ENCODE peak calls at places on chromosomes 2 and 18, in seven cellular contexts. One of them, this sample, is unnamed.

GRCh38 chr2:67548317-67549095 is 151.4 kb downstream of the ETAA1 start:
- DNase-seq in NCI-H526: no peak
- DNase-seq in head of caudate nucleus: no peak
- DNase-seq in EL: no peak
- DNase-seq in stomach: no peak
- DNase-seq in fibroblast of gingiva: no peak
- DNase-seq in omental fat pad: no peak
- DNase-seq in this sample: no peak

GRCh38 chr2:43689999-43690398 is 13.8 kb upstream of the C1GALT1C1L start:
- DNase-seq in omental fat pad: no peak
- DNase-seq in EL: no peak
- DNase-seq in stomach: no peak
- DNase-seq in head of caudate nucleus: no peak
- DNase-seq in fibroblast of gingiva: no peak
- DNase-seq in NCI-H526: no peak
- DNase-seq in this sample: no peak

GRCh38 chr2:7838636-7839035 is 843.2 kb upstream of the ID2 start:
- DNase-seq in head of caudate nucleus: no peak
- DNase-seq in omental fat pad: no peak
- DNase-seq in NCI-H526: no peak
- DNase-seq in EL: peak
- DNase-seq in stomach: no peak
- DNase-seq in fibroblast of gingiva: no peak
- DNase-seq in this sample: peak

GRCh38 chr2:237438082-237438925 is 24.3 kb upstream of the COL6A3 start:
- DNase-seq in NCI-H526: peak
- DNase-seq in stomach: peak
- DNase-seq in omental fat pad: no peak
- DNase-seq in head of caudate nucleus: no peak
- DNase-seq in fibroblast of gingiva: no peak
- DNase-seq in EL: no peak
- DNase-seq in this sample: peak

GRCh38 chr2:191359186-191359585 is 114.0 kb downstream of the MYO1B start:
- DNase-seq in NCI-H526: no peak
- DNase-seq in head of caudate nucleus: no peak
- DNase-seq in fibroblast of gingiva: no peak
- DNase-seq in EL: no peak
- DNase-seq in stomach: no peak
- DNase-seq in omental fat pad: no peak
- DNase-seq in this sample: no peak

GRCh38 chr2:17615728-17616351 is 75.3 kb downstream of the VSNL1 start:
- DNase-seq in NCI-H526: no peak
- DNase-seq in fibroblast of gingiva: peak
- DNase-seq in head of caudate nucleus: no peak
- DNase-seq in stomach: no peak
- DNase-seq in EL: peak
- DNase-seq in omental fat pad: no peak
- DNase-seq in this sample: peak

GRCh38 chr18:9174302-9174701 is 37.7 kb downstream of the ANKRD12 start:
- DNase-seq in head of caudate nucleus: no peak
- DNase-seq in NCI-H526: no peak
- DNase-seq in stomach: no peak
- DNase-seq in fibroblast of gingiva: no peak
- DNase-seq in EL: no peak
- DNase-seq in omental fat pad: no peak
- DNase-seq in this sample: no peak

GRCh38 chr2:40746150-40746549 is 294.3 kb upstream of the SLC8A1 start:
- DNase-seq in EL: no peak
- DNase-seq in fibroblast of gingiva: no peak
- DNase-seq in head of caudate nucleus: no peak
- DNase-seq in stomach: no peak
- DNase-seq in NCI-H526: no peak
- DNase-seq in omental fat pad: no peak
- DNase-seq in this sample: no peak

GRCh38 chr2:200603972-200604371 is 18.2 kb downstream of the AOX1 start:
- DNase-seq in NCI-H526: no peak
- DNase-seq in head of caudate nucleus: no peak
- DNase-seq in omental fat pad: no peak
- DNase-seq in fibroblast of gingiva: peak
- DNase-seq in EL: peak
- DNase-seq in stomach: no peak
- DNase-seq in this sample: peak

GRCh38 chr2:25982273-25982967 is at the start of gene KIF3C:
- DNase-seq in EL: peak
- DNase-seq in NCI-H526: peak
- DNase-seq in fibroblast of gingiva: peak
- DNase-seq in head of caudate nucleus: peak
- DNase-seq in stomach: peak
- DNase-seq in omental fat pad: peak
- DNase-seq in this sample: peak

GRCh38 chr2:120735750-120736170 is at the start of gene GLI2:
- DNase-seq in head of caudate nucleus: peak
- DNase-seq in NCI-H526: peak
- DNase-seq in EL: peak
- DNase-seq in stomach: peak
- DNase-seq in omental fat pad: no peak
- DNase-seq in fibroblast of gingiva: peak
- DNase-seq in this sample: peak

GRCh38 chr18:22946841-22947240 is 13.7 kb downstream of the RBBP8 start:
- DNase-seq in head of caudate nucleus: no peak
- DNase-seq in EL: no peak
- DNase-seq in fibroblast of gingiva: peak
- DNase-seq in stomach: no peak
- DNase-seq in omental fat pad: no peak
- DNase-seq in NCI-H526: no peak
- DNase-seq in this sample: no peak

GRCh38 chr2:162146906-162147305 is 5.1 kb downstream of the GCG start:
- DNase-seq in fibroblast of gingiva: no peak
- DNase-seq in omental fat pad: no peak
- DNase-seq in NCI-H526: no peak
- DNase-seq in EL: peak
- DNase-seq in stomach: no peak
- DNase-seq in head of caudate nucleus: no peak
- DNase-seq in this sample: peak

GRCh38 chr2:169073211-169073971 is 4.0 kb downstream of the DHRS9 start:
- DNase-seq in EL: no peak
- DNase-seq in fibroblast of gingiva: no peak
- DNase-seq in head of caudate nucleus: no peak
- DNase-seq in omental fat pad: no peak
- DNase-seq in stomach: no peak
- DNase-seq in NCI-H526: no peak
- DNase-seq in this sample: peak

GRCh38 chr2:19989342-19989680 is 594 bp downstream of the WDR35 start:
- DNase-seq in NCI-H526: no peak
- DNase-seq in head of caudate nucleus: no peak
- DNase-seq in fibroblast of gingiva: no peak
- DNase-seq in EL: no peak
- DNase-seq in stomach: no peak
- DNase-seq in omental fat pad: no peak
- DNase-seq in this sample: no peak